ENCODE peak calls at places on chromosomes 12 and 14, in four cellular contexts. V is WTC11, M is K562, O is GM12878. B is an unnamed sample.

GRCh38 chr12:16437926-16438325 is 90.5 kb downstream of the MGST1 start:
- DNase-seq in O (no peak), V (no peak), M (no peak), B (no peak)

GRCh38 chr12:11653215-11653753 is 3.8 kb downstream of the ETV6 start:
- DNase-seq in V (no peak), M (no peak), O (peak), B (no peak)

GRCh38 chr14:30223966-30224365 is 296.3 kb upstream of the PRKD1 start:
- DNase-seq in V (no peak), O (no peak), M (no peak), B (no peak)

GRCh38 chr12:85568395-85569103 is 267.7 kb downstream of the RASSF9 start:
- DNase-seq in M (no peak), V (no peak), O (no peak), B (peak)

GRCh38 chr12:91272456-91273063 is 89.9 kb upstream of the DCN start:
- DNase-seq in O (no peak), V (peak), M (no peak), B (no peak)

GRCh38 chr14:31036552-31036951 is 10.4 kb upstream of the STRN3 start:
- DNase-seq in V (no peak), O (no peak), M (no peak), B (no peak)

GRCh38 chr14:73153272-73153671 is 17.0 kb downstream of the PSEN1 start:
- DNase-seq in V (no peak), O (no peak), M (no peak), B (no peak)

GRCh38 chr12:19707948-19708409 is 268.7 kb downstream of the AEBP2 start:
- DNase-seq in V (no peak), M (no peak), O (no peak), B (no peak)

GRCh38 chr14:77580964-77581505 is 35.4 kb downstream of the SPTLC2 start:
- DNase-seq in V (no peak), O (peak), M (no peak), B (no peak)

GRCh38 chr12:76232013-76232412 is 116.2 kb downstream of the BBS10 start:
- DNase-seq in V (no peak), M (no peak), O (no peak), B (no peak)

GRCh38 chr12:64737539-64737938 is 21.7 kb downstream of the GNS start:
- DNase-seq in O (no peak), V (no peak), M (no peak), B (no peak)

GRCh38 chr12:4781212-4781611 is 61.0 kb downstream of the GALNT8 start:
- DNase-seq in M (no peak), O (no peak), V (no peak), B (no peak)

GRCh38 chr12:6476496-6476895 is 6.0 kb upstream of the VAMP1 start:
- DNase-seq in M (no peak), O (no peak), V (no peak), B (no peak)

GRCh38 chr12:123271182-123271491 is 519 bp downstream of the CDK2AP1 start:
- DNase-seq in M (peak), V (peak), O (no peak), B (peak)

GRCh38 chr12:79935624-79936040 is 735 bp upstream of the PPP1R12A start:
- DNase-seq in V (no peak), O (peak), M (no peak), B (peak)

GRCh38 chr12:124044809-124045321 is 71.8 kb downstream of the ZNF664 start:
- DNase-seq in M (no peak), O (no peak), V (no peak), B (no peak)

GRCh38 chr14:104563191-104563741 is 16.3 kb upstream of the C14orf180 start:
- DNase-seq in V (no peak), M (no peak), O (no peak), B (no peak)

GRCh38 chr14:79534703-79535353 is 676.5 kb downstream of the DIO2 start:
- DNase-seq in M (no peak), V (no peak), O (no peak), B (no peak)

GRCh38 chr14:51460051-51460450 is 191.7 kb upstream of the FRMD6 start:
- DNase-seq in O (no peak), M (no peak), V (no peak), B (no peak)

GRCh38 chr12:4483885-4484823 is 38.5 kb upstream of the FGF6 start:
- DNase-seq in V (no peak), M (no peak), O (no peak), B (no peak)

GRCh38 chr12:100553851-100554404 is 19.6 kb upstream of the GAS2L3 start:
- DNase-seq in O (no peak), V (no peak), M (no peak), B (peak)

DNA sequence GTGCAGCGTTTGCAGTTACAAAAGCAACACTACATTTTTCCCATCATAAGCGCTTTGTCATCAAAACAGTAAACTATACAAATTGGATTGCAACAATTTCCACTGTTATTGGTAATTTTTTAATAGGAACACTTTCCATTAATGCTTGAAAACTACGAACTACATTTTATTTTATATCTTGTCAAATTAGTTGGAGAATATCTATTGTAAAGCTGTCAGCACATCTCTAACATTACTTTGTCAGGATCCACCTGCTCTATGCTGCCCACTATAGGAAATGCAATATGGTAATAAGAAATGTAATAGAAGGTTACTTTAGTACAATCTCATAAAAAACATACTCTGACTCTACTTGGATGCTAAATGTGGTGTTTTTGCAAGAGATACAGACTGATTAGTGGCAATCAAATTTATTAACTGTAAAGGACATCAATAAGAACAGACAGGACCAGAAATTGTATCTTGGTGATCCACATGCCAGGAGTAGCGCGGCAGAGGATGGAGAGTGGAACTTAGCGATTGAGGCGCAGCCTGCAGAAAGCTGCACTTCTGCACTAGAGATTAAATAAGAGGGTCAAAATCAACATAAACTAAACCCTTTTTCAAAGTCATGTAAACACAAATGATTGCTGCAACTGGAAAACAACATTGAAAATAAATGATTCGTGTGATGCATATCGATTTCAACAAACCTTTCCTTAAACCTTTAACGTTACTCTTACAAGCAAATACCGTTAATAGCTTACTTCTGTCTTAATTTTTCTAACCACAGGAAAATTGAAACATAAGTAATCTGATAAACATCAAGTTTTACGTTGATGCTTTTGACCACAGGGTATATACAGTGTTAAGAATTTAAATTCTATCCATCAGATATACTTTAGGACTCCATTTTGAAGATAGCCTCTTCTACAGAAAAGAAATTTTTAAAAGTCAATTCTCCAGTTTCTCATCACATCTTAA is 3.6 kb upstream of the ARID2 start:
- DNase-seq in V (no peak), O (no peak), M (peak), B (peak)
- TF ChIP-seq CBFB in V (no peak), O (no peak), M (no peak), B (no peak)

DNA sequence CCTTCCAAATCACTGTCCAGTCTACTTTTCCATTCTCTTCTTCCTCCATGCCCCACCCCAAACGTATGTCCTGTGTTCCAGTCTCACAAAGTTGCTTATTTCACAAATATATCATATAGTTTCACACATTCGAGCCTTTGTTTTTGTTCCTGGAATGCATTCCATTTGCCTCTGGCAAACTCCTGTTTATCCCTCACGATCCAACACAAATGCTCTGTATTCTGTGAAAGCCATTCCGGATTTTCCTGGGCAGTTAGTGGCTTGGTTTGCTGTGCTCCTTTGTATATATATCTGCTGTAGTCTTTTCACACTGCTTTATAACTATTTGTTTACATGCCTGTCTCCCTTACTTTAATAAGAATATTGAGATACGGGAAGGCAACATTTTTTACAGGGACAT is 9.0 kb downstream of the RIC8B start:
- DNase-seq in M (no peak), V (no peak), O (no peak), B (no peak)
- TF ChIP-seq NR2C2 in M (no peak), V (no peak), O (no peak), B (no peak)

GRCh38 chr12:34389378-34390170 is 367.3 kb downstream of the ALG10 start:
- DNase-seq in M (peak), V (no peak), O (no peak), B (no peak)

GRCh38 chr12:34390171-34390841 is 368.0 kb downstream of the ALG10 start:
- DNase-seq in V (no peak), M (no peak), O (no peak), B (no peak)

GRCh38 chr12:34386621-34387255 is 364.4 kb downstream of the ALG10 start:
- DNase-seq in M (no peak), V (no peak), O (no peak), B (no peak)

GRCh38 chr12:34387711-34388635 is 365.7 kb downstream of the ALG10 start:
- DNase-seq in V (no peak), M (no peak), O (no peak), B (no peak)

DNA sequence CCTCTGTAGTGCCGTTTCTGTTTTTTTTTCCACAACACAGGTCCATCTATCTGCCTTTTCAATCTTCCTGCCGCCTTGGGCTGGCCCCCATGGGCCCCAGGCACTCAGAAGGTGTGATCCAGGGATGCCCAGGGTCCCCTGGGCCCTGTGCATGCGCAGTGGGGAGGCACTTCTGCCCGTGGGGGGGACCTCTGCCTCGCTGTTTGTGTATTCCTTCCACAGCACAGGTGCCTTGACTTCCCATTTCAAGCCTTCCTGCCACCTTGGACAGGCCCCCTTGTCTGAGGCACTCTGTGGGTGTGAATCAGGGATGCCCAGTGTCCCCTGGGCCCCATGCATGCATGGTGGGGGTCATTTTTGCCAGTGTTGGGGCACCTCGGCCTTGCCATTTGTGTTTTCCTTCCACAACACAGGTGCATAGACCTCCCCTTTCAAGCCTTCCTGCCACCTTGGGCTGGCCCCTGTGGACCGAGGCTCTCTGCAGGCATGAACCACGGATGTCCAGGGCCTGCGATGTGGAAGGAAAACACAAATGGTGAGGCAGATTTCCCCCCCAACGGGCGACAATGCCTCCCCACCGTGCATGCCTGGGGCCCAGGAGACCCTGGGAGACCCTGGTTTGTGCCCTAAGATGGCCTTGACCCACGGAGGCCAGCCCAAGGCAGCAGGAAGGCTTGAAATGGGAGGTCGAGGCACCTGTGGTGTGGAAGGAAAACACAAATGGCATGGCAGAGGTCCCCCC is 366.5 kb downstream of the ALG10 start:
- DNase-seq in V (no peak), M (no peak), O (no peak), B (no peak)
- TF ChIP-seq CBFB in V (no peak), M (no peak), O (no peak), B (no peak)

GRCh38 chr14:53646925-53647324 is 309.7 kb downstream of the BMP4 start:
- DNase-seq in O (no peak), M (no peak), V (no peak), B (no peak)
- TF ChIP-seq NR2C2 in O (no peak), M (no peak), V (no peak), B (no peak)

DNA sequence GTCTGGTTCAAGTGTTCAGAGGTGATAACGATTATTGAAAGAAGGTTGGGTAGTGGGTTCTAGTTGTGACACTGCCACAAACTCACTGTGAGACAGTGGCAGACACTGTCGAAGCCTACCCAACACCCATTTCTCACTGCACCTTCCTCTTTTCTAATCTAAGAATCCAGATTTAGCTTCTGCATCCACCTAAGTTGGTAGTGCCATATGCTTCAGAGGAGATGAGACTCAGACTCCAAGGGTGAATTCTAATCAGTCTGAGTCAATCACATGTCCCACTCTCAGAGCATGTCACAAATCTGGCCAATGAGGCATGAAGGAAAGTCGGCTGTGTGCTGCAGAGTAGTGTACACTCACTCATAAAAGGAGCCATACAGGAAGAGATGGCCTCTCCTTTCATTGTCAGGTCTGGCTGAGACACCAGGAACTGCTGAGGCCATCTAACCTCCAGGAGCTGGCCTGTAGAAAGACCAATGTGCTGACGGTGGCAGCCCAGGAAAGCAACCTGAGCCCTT is 102.1 kb upstream of the RAP1B start:
- DNase-seq in M (no peak), O (no peak), V (no peak), B (no peak)
- TF ChIP-seq CBFB in M (no peak), O (no peak), V (no peak), B (no peak)

DNA sequence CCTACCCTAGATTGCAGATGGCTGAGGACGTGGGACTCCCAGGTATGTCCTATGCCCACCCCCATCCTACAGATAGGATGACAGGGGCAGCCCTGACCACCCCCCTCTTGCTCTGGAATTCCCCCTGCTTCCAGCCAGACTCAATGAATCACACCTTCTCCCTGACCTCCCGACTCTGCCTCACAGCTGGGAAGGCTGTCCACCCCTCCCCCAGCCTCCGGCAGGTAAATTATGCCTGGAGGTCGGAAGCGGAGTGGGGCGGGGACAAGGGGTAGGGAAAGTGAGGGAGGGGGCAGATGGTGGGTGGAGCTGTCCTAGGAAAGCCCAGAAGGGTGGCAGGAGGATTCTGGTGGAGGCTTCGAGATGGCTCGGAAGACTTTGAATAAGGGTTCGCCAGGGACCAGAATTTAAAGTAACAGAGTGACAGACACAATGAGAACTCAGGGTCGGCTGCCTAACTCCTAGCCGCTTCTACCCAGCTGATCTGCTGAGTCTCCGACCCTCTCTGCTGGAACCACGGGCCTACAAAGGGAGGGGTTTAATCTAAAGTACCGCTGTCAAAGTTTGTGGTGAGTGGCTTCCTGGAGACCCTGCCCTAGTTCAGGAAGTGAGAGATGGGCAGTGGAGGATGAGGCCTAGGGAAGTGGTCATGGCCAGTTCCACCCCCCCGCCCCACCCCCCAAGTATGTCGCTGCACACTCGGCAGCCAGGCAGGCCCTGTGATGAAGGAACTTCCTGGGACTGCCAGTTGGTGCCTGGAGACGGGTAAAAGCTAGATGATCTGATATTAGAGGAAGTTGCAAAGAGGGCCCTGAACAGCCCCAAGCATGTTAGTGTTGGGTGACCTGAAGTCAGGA is 4.2 kb downstream of the PLEKHG3 start:
- DNase-seq in M (no peak), O (no peak), V (peak), B (no peak)
- TF ChIP-seq NR2C2 in M (no peak), O (no peak), V (no peak), B (no peak)

DNA sequence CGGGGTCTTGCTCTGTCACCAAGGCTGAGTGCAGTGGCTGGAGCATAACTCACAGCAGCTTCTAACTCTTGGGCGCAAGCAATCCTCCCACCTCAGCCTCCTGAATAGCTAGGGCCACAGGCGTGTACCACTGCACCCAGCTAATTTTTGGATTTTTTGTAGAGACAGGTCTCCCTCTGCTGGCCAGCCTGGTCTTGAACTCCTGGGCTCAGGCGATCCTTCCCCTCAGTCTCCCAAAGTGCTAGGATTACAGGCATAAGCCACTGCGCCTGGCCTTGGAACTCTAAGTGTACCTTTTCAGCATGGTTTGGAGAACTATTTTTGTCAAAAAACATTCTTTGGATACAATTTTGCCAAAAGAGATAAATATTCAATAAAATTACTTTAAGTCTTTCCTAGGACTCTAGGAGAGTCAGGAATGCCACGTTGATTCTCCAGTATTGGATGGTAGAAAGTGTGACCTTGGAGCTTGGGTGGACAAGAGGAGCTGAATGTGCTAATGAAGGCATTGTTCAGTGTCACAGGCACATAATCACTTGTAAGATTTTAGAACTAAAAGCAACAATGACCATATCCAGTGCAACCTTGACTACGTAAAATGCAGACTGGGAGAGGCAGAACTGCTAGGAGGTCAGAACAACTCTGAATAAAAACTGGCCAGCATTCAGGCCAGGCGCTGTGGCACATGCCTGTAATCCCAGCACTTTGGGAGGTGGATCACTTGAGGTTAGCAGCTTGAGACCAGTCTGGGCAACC is 2.8 kb downstream of the SRSF9 start:
- DNase-seq in M (no peak), V (peak), O (no peak), B (peak)
- TF ChIP-seq CBFB in M (no peak), V (no peak), O (no peak), B (no peak)

GRCh38 chr14:98984719-98985041 is 287.3 kb downstream of the BCL11B start:
- DNase-seq in O (no peak), M (peak), V (no peak), B (no peak)
- TF ChIP-seq NR2C2 in O (no peak), M (no peak), V (no peak), B (no peak)